ENCODE peak calls at places on chromosomes 5 and 9, in five cellular contexts. L is H1, E is K562, G is HepG2, C is GM12878. T is an unnamed sample.

GRCh38 chr9:107749787-107750444 is 260.3 kb upstream of the KLF4 start:
- DNase-seq in E (peak), G (peak), L (peak), C (no peak), T (peak)

GRCh38 chr5:88675159-88675757 is 207.7 kb downstream of the MEF2C start:
- DNase-seq in E (no peak), G (no peak), L (no peak), C (no peak), T (no peak)

GRCh38 chr5:141848771-141849370 is 29.3 kb downstream of the PCDH1 start:
- DNase-seq in C (no peak), E (peak), L (peak), G (peak), T (no peak)

GRCh38 chr5:9313751-9314150 is 232.1 kb downstream of the SEMA5A start:
- DNase-seq in E (no peak), G (no peak), L (no peak), C (no peak), T (no peak)

GRCh38 chr5:113059232-113059805 is 82.7 kb downstream of the DCP2 start:
- DNase-seq in C (no peak), G (no peak), E (no peak), L (no peak), T (no peak)

GRCh38 chr9:37760416-37761165 is 7.0 kb downstream of the TRMT10B start:
- DNase-seq in G (peak), C (no peak), L (no peak), E (no peak), T (no peak)

GRCh38 chr9:20356392-20357206 is 265.7 kb downstream of the MLLT3 start:
- DNase-seq in G (peak), C (peak), L (peak), E (no peak), T (peak)

GRCh38 chr5:125117556-125117955 is 371.1 kb upstream of the ZNF608 start:
- DNase-seq in L (no peak), C (no peak), G (no peak), E (no peak), T (no peak)

GRCh38 chr9:80899208-80899607 is 790.1 kb downstream of the TLE1 start:
- DNase-seq in G (no peak), L (no peak), E (no peak), C (no peak), T (no peak)

DNA sequence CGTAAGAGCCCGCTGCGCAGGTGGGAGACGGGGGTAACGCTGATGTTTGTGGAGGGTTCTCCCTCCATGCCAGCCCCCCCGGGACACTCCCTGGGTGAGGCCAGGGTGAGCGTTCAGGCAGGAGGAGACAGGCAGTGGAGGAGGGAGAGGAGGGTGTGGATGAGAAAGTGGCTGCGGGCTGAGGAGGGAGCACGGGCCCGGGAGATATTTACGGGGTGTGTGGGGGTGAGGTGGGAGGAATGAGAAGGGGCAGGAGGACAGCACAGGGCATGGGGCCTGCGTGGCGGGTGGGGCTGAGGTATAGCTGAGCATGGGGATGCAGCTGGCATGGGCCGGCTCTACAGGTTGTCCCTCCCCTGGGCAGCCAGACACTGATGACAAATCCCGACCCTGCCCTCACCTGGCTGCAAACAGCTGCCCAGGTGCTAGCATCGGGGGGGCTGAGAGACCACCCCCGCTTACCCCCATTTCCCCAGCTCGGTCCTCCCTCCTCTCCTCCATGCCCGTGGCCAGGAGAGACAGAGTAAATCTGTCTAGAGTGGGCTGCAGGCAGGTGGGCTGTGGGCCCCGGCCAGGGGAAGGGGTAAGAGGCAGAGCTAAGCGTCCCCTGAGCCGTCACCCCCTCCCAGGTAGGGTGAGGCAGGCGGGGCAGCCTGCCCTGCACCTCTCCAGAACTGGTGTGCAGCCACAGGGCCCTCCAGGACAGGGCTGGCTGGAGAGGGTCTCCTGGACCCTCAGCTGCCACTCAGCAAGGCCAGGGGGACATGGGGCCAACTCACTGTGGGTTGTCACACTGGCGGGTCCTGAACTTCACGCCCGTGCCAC is 79.2 kb downstream of the ZNF354C start:
- DNase-seq in E (no peak), G (no peak), L (no peak), C (no peak), T (no peak)
- TF ChIP-seq CEBPB in E (no peak), G (no peak), L (no peak), C (no peak), T (no peak)

DNA sequence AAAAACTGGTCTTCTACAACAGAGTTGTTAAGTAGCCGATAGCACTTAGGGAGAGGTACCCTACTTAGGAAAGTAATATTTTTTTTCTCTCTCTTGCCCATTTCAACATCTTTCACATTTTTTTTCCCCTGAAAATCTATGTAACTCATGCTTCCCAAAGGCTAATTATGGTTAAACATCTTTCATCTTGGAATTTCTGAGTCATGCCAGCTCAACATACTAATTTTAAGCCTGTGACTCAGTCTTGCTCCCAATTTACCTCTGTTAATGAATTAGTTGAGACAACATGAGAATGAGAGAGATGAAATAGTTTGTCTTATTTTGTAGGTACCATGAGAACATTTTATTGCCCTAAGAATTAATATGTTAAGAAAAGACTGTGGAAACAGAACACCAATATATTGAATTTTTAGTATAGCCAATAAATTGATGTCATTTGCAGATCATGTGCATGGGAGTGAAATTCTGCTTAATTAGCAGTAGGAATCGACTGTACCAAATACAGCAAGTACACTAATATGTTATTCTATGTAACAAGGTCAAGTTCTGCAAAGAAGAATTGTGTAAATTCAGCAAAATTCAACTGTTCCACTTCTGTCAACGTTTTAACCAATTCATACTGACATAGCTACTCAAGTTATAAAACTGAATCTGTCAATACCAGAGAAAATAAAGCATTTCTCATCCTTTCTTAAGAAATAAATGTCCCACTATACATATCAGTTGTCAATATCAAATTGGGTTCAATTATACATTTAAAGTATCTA is 550.0 kb downstream of the PTPRD start:
- DNase-seq in L (no peak), C (no peak), E (no peak), G (no peak), T (no peak)
- TF ChIP-seq JUND in L (no peak), C (no peak), E (no peak), G (no peak), T (no peak)

GRCh38 chr9:120308495-120308894 is 271.5 kb downstream of the CDK5RAP2 start:
- DNase-seq in E (no peak), L (no peak), G (no peak), C (no peak), T (no peak)
- TF ChIP-seq CEBPB in E (no peak), L (peak), G (no peak), C (no peak), T (no peak)

DNA sequence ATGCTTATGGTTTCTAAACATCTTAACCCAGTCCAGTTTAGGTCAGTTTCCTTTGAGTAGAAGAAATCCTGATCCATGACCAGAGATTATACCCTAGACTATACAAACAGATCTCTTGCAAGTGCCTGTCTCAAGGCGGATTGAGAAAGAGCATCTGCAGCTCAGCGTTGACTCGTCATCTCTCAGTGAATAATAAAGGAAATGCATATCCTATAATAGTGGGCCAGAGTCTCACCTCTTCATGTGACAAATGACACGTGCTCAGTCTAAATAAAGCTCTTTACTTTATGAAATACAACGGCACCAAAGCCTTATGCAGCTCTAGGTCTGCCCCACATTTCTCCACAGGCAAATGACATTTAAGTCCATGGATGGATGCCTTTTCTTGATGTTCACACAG is 179.4 kb upstream of the NR3C1 start:
- DNase-seq in C (no peak), G (no peak), E (no peak), L (no peak), T (no peak)
- TF ChIP-seq JUND in C (no peak), G (no peak), E (no peak), L (no peak), T (no peak)

T was measured in HCT116.